ENCODE peak calls at places on chromosome 17, in nine cellular contexts. N, R, B, E, P, X, Y, K and I are unnamed samples.

GRCh38 chr17:30380643-30381419 is 2.1 kb downstream of the CPD start:
- DNase-seq in N (no peak), R (no peak), B (no peak), E (no peak), P (no peak), X (no peak), Y (no peak), K (no peak), I (no peak)

GRCh38 chr17:49361129-49361901 is 735 bp downstream of the ZNF652 start:
- DNase-seq in N (peak), R (peak), B (peak), E (peak), P (peak), X (peak), Y (peak), K (peak), I (peak)

GRCh38 chr17:28547623-28548416 is 4.6 kb downstream of the UNC119 start:
- DNase-seq in N (peak), R (peak), B (peak), E (peak), P (peak), X (peak), Y (peak), K (peak), I (peak)

GRCh38 chr17:78144146-78144719 is 2.0 kb upstream of the C17orf99 start:
- DNase-seq in N (peak), R (no peak), B (peak), E (peak), P (peak), X (peak), Y (no peak), K (no peak), I (peak)

GRCh38 chr17:52789829-52790228 is 631.3 kb upstream of the CA10 start:
- DNase-seq in N (no peak), R (no peak), B (no peak), E (no peak), P (no peak), X (no peak), Y (no peak), K (no peak), I (no peak)

GRCh38 chr17:51850206-51850605 is 308.3 kb downstream of the CA10 start:
- DNase-seq in N (no peak), R (no peak), B (no peak), E (no peak), P (no peak), X (peak), Y (no peak), K (no peak), I (no peak)

GRCh38 chr17:40724656-40725055 is 21.1 kb upstream of the KRT24 start:
- DNase-seq in N (no peak), R (no peak), B (no peak), E (no peak), P (no peak), X (no peak), Y (no peak), K (no peak), I (no peak)

GRCh38 chr17:80795737-80796136 is 195.9 kb upstream of the CHMP6 start:
- DNase-seq in N (peak), R (no peak), B (no peak), E (peak), P (peak), X (peak), Y (no peak), K (no peak), I (peak)

GRCh38 chr17:17935321-17936271 is 36.6 kb downstream of the TOM1L2 start:
- DNase-seq in N (no peak), R (no peak), B (peak), E (no peak), P (no peak), X (no peak), Y (no peak), K (no peak), I (no peak)

GRCh38 chr17:1736348-1737281 is 6.1 kb upstream of the SERPINF2 start:
- DNase-seq in N (peak), R (no peak), B (no peak), E (peak), P (peak), X (no peak), Y (peak), K (no peak), I (peak)

GRCh38 chr17:75738218-75738802 is 17.1 kb downstream of the ITGB4 start:
- DNase-seq in N (no peak), R (no peak), B (no peak), E (peak), P (peak), X (peak), Y (no peak), K (no peak), I (peak)

GRCh38 chr17:78645421-78646295 is 68.5 kb upstream of the DNAH17 start:
- DNase-seq in N (peak), R (peak), B (no peak), E (peak), P (peak), X (no peak), Y (peak), K (peak), I (peak)

GRCh38 chr17:13283606-13284005 is 265.8 kb upstream of the ELAC2 start:
- DNase-seq in N (no peak), R (no peak), B (no peak), E (no peak), P (no peak), X (peak), Y (no peak), K (no peak), I (no peak)

GRCh38 chr17:41530062-41531048 is 2.2 kb upstream of the KRT19 start:
- DNase-seq in N (no peak), R (no peak), B (peak), E (no peak), P (no peak), X (peak), Y (no peak), K (no peak), I (no peak)

GRCh38 chr17:7204828-7205461 is 14.7 kb downstream of the DLG4 start:
- DNase-seq in N (peak), R (peak), B (no peak), E (peak), P (peak), X (peak), Y (peak), K (peak), I (peak)

GRCh38 chr17:35568561-35568960 is 7.9 kb upstream of the SLFN14 start:
- DNase-seq in N (no peak), R (no peak), B (no peak), E (peak), P (no peak), X (peak), Y (peak), K (no peak), I (no peak)